ENCODE peak calls at places on chromosomes 16 and 17, in eight cellular contexts. G is B cell, S is transverse colon, I is ovary, J is MCF 10A, O is BJ, F is lower leg skin, T is WTC11. L is an unnamed sample.
A peak's percentile ranks its signal among the peaks of the same experiment; 100 is the strongest.

GRCh38 chr17:28702752-28703150 is 8.9 kb downstream of the PROCA1 start:
- DNase-seq in O (no peak), J (no peak), F (no peak), G (no peak), I (no peak), T (no peak), S (no peak), L (no peak)

GRCh38 chr16:22888791-22889190 is 74.8 kb downstream of the HS3ST2 start:
- DNase-seq in T (no peak), J (no peak), I (no peak), F (no peak), G (no peak), S (no peak), O (no peak), L (no peak)

GRCh38 chr17:50767030-50767429 is 288 bp downstream of the ANKRD40CL start:
- DNase-seq in T (no peak), S (no peak), I (no peak), G (no peak), J (no peak), O (no peak), F (peak; percentile 80), L (no peak)

GRCh38 chr17:45051060-45051719 is at the start of gene DCAKD:
- DNase-seq in S (peak; percentile 95), G (peak; percentile 94), T (peak; percentile 91), O (peak; percentile 75), J (peak; percentile 95), I (peak; percentile 94), F (peak; percentile 98), L (peak; percentile 93)

GRCh38 chr16:22022151-22022550 is 14.2 kb downstream of the MOSMO start:
- DNase-seq in J (no peak), I (no peak), S (no peak), F (no peak), O (no peak), T (no peak), G (no peak), L (no peak)

GRCh38 chr16:2691491-2692248 is 9.3 kb downstream of the KCTD5 start:
- DNase-seq in T (no peak), I (no peak), G (no peak), F (no peak), J (no peak), S (no peak), O (no peak), L (peak; percentile 11)

GRCh38 chr16:85628651-85629050 is 15.5 kb downstream of the GSE1 start:
- DNase-seq in S (no peak), T (no peak), O (no peak), I (no peak), F (no peak), J (no peak), G (no peak), L (no peak)

GRCh38 chr17:76556759-76557367 is 17.0 kb downstream of the PRCD start:
- DNase-seq in J (peak; percentile 69), S (peak; percentile 36), F (no peak), G (peak; percentile 67), T (no peak), O (no peak), I (no peak), L (no peak)

GRCh38 chr16:58026705-58027340 is 1.3 kb downstream of the MMP15 start:
- DNase-seq in J (no peak), T (peak; percentile 41), F (no peak), G (no peak), I (no peak), O (no peak), S (peak; percentile 36), L (peak; percentile 70)

GRCh38 chr16:88510091-88510719 is 57.1 kb downstream of the ZFPM1 start:
- DNase-seq in I (no peak), J (peak; percentile 53), T (no peak), S (no peak), G (no peak), F (no peak), O (no peak), L (no peak)

GRCh38 chr17:82493517-82493840 is 26.1 kb upstream of the FOXK2 start:
- DNase-seq in T (no peak), O (no peak), I (no peak), F (no peak), S (no peak), J (no peak), G (no peak), L (no peak)

GRCh38 chr17:1571362-1571746 is 8.8 kb upstream of the PITPNA start:
- DNase-seq in T (no peak), G (no peak), I (no peak), O (no peak), F (no peak), S (no peak), J (no peak), L (no peak)

GRCh38 chr17:17380156-17380925 is 77.2 kb downstream of the NT5M start:
- DNase-seq in G (no peak), J (no peak), I (no peak), T (no peak), S (no peak), O (no peak), F (no peak), L (peak; percentile 12)

DNA sequence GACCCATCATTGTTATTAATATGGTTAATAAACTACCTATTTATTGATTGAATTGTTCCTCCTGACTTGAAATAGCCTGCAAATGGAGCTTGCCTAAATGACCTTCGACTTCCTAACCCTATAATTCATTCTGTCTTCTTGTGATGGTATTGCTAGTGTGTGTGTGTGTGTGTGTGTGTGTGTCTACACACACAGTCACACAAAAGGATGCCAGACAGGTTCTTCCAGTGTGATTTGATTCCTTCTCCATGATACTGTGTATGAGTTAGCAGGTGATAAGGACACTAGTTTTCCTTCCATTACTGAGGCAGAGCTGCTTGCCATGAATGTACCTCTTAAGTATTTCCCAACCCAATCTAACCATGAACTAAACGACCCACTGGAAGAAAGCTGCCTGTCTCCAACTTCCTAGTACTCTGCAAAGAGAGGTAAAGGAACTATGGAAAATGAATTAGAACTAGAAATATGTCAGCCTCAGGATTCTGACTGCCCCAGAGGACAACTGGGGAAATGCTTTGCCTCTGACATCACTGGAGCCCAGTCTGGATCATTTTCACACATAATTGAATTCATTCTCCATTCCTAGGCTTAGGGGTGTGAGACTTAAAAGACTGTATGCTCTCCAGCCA is 3.5 kb upstream of the CDC6 start:
- DNase-seq in O (peak; percentile 70), T (no peak), F (no peak), S (peak; percentile 36), G (no peak), I (no peak), J (no peak), L (no peak)
- TF ChIP-seq CTCF in O (peak; percentile 45), T (no peak), F (no peak), S (peak; percentile 67), G (no peak), I (no peak), J (peak; percentile 11), L (peak; percentile 2)

GRCh38 chr16:84143784-84144199 is 1.2 kb downstream of the HSDL1 start:
- DNase-seq in S (no peak), G (no peak), F (no peak), T (no peak), I (peak; percentile 52), O (no peak), J (no peak), L (peak; percentile 55)

GRCh38 chr16:84143081-84143480 is 1.9 kb downstream of the HSDL1 start:
- DNase-seq in F (no peak), S (no peak), J (no peak), O (no peak), T (no peak), I (no peak), G (no peak), L (no peak)

GRCh38 chr16:84138824-84139627 is 6.0 kb downstream of the HSDL1 start:
- DNase-seq in T (no peak), I (no peak), F (no peak), O (no peak), J (no peak), S (no peak), G (no peak), L (peak; percentile 26)

GRCh38 chr16:84139628-84140258 is 5.2 kb downstream of the HSDL1 start:
- DNase-seq in G (no peak), F (no peak), O (no peak), I (no peak), J (no peak), S (no peak), T (no peak), L (no peak)

GRCh38 chr16:84141143-84141670 is 3.8 kb downstream of the HSDL1 start:
- DNase-seq in O (no peak), I (no peak), F (no peak), J (no peak), G (no peak), T (peak; percentile 61), S (no peak), L (peak; percentile 30)
- TF ChIP-seq CTCF in O (no peak), I (no peak), F (no peak), J (no peak), G (peak; percentile 23), T (no peak), S (no peak), L (peak; percentile 25)

DNA sequence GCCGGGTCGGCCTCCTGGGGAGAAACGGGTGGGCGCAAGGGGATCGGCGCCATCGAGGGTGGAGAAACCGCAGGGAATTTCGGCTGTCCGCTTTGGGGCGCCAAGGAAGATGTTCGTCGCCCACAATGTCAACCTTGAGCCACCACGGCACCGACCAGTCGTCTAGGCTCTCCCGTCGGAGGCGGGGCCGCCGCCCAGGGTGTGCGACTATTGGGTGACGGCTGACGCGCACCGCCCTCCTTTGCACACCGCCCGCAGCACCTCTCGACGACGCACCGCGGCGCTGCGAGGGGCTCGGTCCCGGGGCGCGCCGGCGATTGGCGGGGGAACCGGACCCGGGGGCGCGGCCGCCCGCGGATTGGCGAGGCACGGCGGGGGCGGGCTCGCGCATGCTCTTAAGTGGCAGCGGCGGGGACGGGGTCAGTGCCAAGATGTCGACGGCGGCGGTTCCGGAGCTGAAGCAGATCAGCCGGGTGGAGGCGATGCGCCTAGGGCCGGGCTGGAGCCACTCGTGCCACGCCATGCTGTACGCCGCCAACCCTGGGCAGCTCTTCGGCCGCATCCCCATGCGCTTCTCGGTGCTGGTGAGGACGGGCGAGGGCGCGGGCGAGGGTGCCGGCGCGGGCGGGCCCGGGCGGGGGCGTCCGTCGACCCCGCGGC is at the start of gene NUDT16L1:
- DNase-seq in I (peak; percentile 98), T (peak; percentile 96), O (peak; percentile 70), S (peak; percentile 97), G (peak; percentile 99), F (peak; percentile 99), J (peak; percentile 94), L (peak; percentile 98)
- TF ChIP-seq CTCF in I (no peak), T (no peak), O (no peak), S (peak; percentile 11), G (no peak), F (no peak), J (no peak), L (no peak)

GRCh38 chr17:27354051-27354490 is 60.2 kb downstream of the WSB1 start:
- DNase-seq in O (no peak), G (no peak), J (no peak), I (no peak), S (no peak), T (no peak), F (no peak), L (no peak)

GRCh38 chr17:27356091-27356705 is 62.3 kb downstream of the WSB1 start:
- DNase-seq in O (no peak), F (no peak), J (no peak), G (no peak), S (no peak), I (no peak), T (no peak), L (no peak)

GRCh38 chr17:27353469-27354050 is 59.6 kb downstream of the WSB1 start:
- DNase-seq in G (peak; percentile 93), F (peak; percentile 99), O (peak; percentile 46), I (peak; percentile 94), T (peak; percentile 85), S (peak; percentile 93), J (peak; percentile 92), L (peak; percentile 94)

GRCh38 chr17:27355419-27355818 is 61.5 kb downstream of the WSB1 start:
- DNase-seq in I (no peak), O (no peak), S (no peak), G (no peak), T (no peak), F (no peak), J (no peak), L (no peak)

GRCh38 chr17:27354491-27355081 is 60.7 kb downstream of the WSB1 start:
- DNase-seq in J (peak; percentile 34), I (no peak), G (peak; percentile 32), F (no peak), O (no peak), T (no peak), S (no peak), L (no peak)
- TF ChIP-seq CTCF in J (no peak), I (no peak), G (no peak), F (no peak), O (no peak), T (no peak), S (no peak), L (no peak)

L was measured in glutamatergic neuron.